ENCODE peak calls at places on chromosomes 2 and 18, in ten cellular contexts. G, D, R, C, K, W, H, A, E and V are unnamed samples.

GRCh38 chr18:50113726-50114125 is 81.2 kb downstream of the MYO5B start:
- DNase-seq in C (no peak), K (no peak), D (no peak), A (no peak), W (no peak), H (no peak), R (no peak), G (no peak), E (no peak), V (no peak)

GRCh38 chr2:233146194-233146593 is 86.1 kb downstream of the INPP5D start:
- DNase-seq in D (no peak), W (no peak), A (no peak), G (no peak), E (no peak), H (no peak), R (no peak), K (no peak), C (peak), V (peak)

GRCh38 chr2:149860276-149860921 is 272.8 kb upstream of the MMADHC start:
- DNase-seq in E (no peak), R (no peak), H (peak), W (no peak), D (no peak), K (no peak), G (no peak), C (no peak), A (no peak), V (no peak)

GRCh38 chr2:166881177-166881576 is 7.1 kb upstream of the XIRP2 start:
- DNase-seq in H (no peak), E (no peak), K (no peak), W (no peak), G (no peak), A (no peak), R (no peak), D (no peak), C (no peak), V (no peak)

GRCh38 chr2:10863837-10864236 is 47.9 kb upstream of the KCNF1 start:
- DNase-seq in W (no peak), C (no peak), D (no peak), H (no peak), A (no peak), R (peak), E (no peak), G (no peak), K (no peak), V (no peak)

GRCh38 chr18:79525556-79526467 is 130.1 kb downstream of the NFATC1 start:
- DNase-seq in E (peak), C (peak), H (peak), W (no peak), D (peak), A (no peak), K (no peak), G (peak), R (no peak), V (peak)

GRCh38 chr18:8835556-8835955 is 130.2 kb downstream of the MTCL1 start:
- DNase-seq in A (no peak), C (no peak), D (no peak), K (no peak), G (no peak), R (no peak), W (no peak), E (no peak), H (peak), V (no peak)

GRCh38 chr2:172084734-172085459 is 410 bp upstream of the DLX1 start:
- DNase-seq in R (peak), D (peak), G (peak), H (peak), K (peak), W (peak), E (no peak), A (no peak), C (peak), V (no peak)

GRCh38 chr18:36199691-36200295 is 12.5 kb downstream of the MOCOS start:
- DNase-seq in H (no peak), C (no peak), W (no peak), E (no peak), K (no peak), A (no peak), G (no peak), R (no peak), D (no peak), V (no peak)

GRCh38 chr18:23231340-23232021 is 96.2 kb downstream of the CABLES1 start:
- DNase-seq in H (peak), W (peak), A (peak), D (no peak), E (no peak), R (peak), K (no peak), G (no peak), C (no peak), V (peak)

GRCh38 chr2:51003345-51004192 is 28.4 kb downstream of the NRXN1 start:
- DNase-seq in D (no peak), W (no peak), G (no peak), K (no peak), E (no peak), A (no peak), C (no peak), H (no peak), R (no peak), V (no peak)

GRCh38 chr2:31945572-31945935 is 65.3 kb downstream of the MEMO1 start:
- DNase-seq in K (no peak), E (no peak), R (no peak), H (peak), C (no peak), D (no peak), A (no peak), W (no peak), G (no peak), V (no peak)

GRCh38 chr18:32355896-32356295 is 114.8 kb downstream of the GAREM1 start:
- DNase-seq in D (no peak), K (no peak), A (no peak), W (no peak), G (no peak), C (no peak), R (no peak), E (no peak), H (peak), V (no peak)

GRCh38 chr2:85071096-85071495 is 62.1 kb upstream of the TCF7L1 start:
- DNase-seq in D (no peak), W (no peak), G (no peak), E (no peak), A (no peak), C (no peak), K (no peak), H (peak), R (no peak), V (no peak)

GRCh38 chr2:86556508-86556907 is 6.7 kb downstream of the CHMP3 start:
- DNase-seq in H (no peak), E (no peak), W (no peak), D (no peak), G (no peak), K (no peak), A (no peak), C (no peak), R (no peak), V (no peak)

GRCh38 chr2:27753744-27754588 is 17.6 kb upstream of the MRPL33 start:
- DNase-seq in W (peak), H (peak), D (no peak), K (peak), A (peak), G (peak), C (peak), R (peak), E (peak), V (peak)

GRCh38 chr2:26238301-26238958 is 6.0 kb downstream of the HADHA start:
- DNase-seq in H (peak), G (no peak), C (no peak), A (no peak), E (no peak), K (no peak), R (no peak), W (no peak), D (no peak), V (no peak)

GRCh38 chr2:20455076-20455587 is 8.3 kb downstream of the RHOB start:
- DNase-seq in D (no peak), C (peak), H (no peak), K (no peak), R (no peak), G (peak), W (no peak), E (no peak), A (no peak), V (no peak)

GRCh38 chr18:79791141-79791972 is 6.4 kb upstream of the KCNG2 start:
- DNase-seq in G (no peak), A (no peak), W (no peak), K (no peak), E (peak), R (peak), D (no peak), C (peak), H (peak), V (no peak)

GRCh38 chr2:204544961-204545860 is at the start of gene PARD3B:
- DNase-seq in R (peak), W (no peak), K (peak), C (peak), A (no peak), G (peak), H (peak), D (peak), E (peak), V (peak)

GRCh38 chr2:8457620-8458255 is 224.1 kb upstream of the ID2 start:
- DNase-seq in A (no peak), H (no peak), G (peak), E (no peak), C (no peak), W (no peak), K (no peak), D (peak), R (no peak), V (peak)

GRCh38 chr2:123500988-123501387 is 524.1 kb upstream of the CNTNAP5 start:
- DNase-seq in R (no peak), C (no peak), G (no peak), W (no peak), D (no peak), A (no peak), E (no peak), H (peak), K (no peak), V (no peak)

GRCh38 chr2:142857247-142858154 is 20.0 kb upstream of the KYNU start:
- DNase-seq in D (peak), A (no peak), G (no peak), E (no peak), C (no peak), W (no peak), K (no peak), H (peak), R (peak), V (no peak)

GRCh38 chr18:37335337-37335736 is 230.3 kb downstream of the CELF4 start:
- DNase-seq in D (no peak), A (no peak), E (no peak), C (no peak), W (no peak), K (no peak), G (no peak), H (peak), R (no peak), V (no peak)

GRCh38 chr18:24584777-24585176 is 124.3 kb downstream of the HRH4 start:
- DNase-seq in C (no peak), E (no peak), H (no peak), W (no peak), R (no peak), G (no peak), K (no peak), A (no peak), D (no peak), V (no peak)

GRCh38 chr18:22332590-22332989 is 85.1 kb downstream of the CTAGE1 start:
- DNase-seq in H (no peak), A (no peak), D (no peak), C (no peak), E (no peak), K (no peak), R (no peak), W (no peak), G (peak), V (no peak)

GRCh38 chr2:127805491-127805890 is 5.5 kb downstream of the WDR33 start:
- DNase-seq in W (no peak), K (no peak), R (no peak), G (no peak), E (no peak), C (no peak), H (no peak), D (no peak), A (no peak), V (no peak)
- H3K4me3 ChIP-seq in W (peak), K (no peak), R (no peak), G (no peak), E (no peak), C (no peak), H (no peak), D (no peak), A (no peak), V (no peak)

GRCh38 chr2:237867465-237867864 is 8.0 kb downstream of the RAMP1 start:
- DNase-seq in K (no peak), G (peak), D (no peak), R (peak), W (no peak), C (peak), H (no peak), A (no peak), E (peak), V (no peak)

GRCh38 chr2:237870126-237870525 is 10.7 kb downstream of the RAMP1 start:
- DNase-seq in A (no peak), H (no peak), D (no peak), K (no peak), W (no peak), R (no peak), C (no peak), G (no peak), E (peak), V (peak)

GRCh38 chr2:237870754-237871651 is 11.6 kb downstream of the RAMP1 start:
- DNase-seq in D (no peak), C (peak), E (peak), H (no peak), K (no peak), A (no peak), R (no peak), G (no peak), W (no peak), V (no peak)

GRCh38 chr2:237869357-237870102 is 10.1 kb downstream of the RAMP1 start:
- DNase-seq in G (no peak), D (no peak), H (no peak), A (no peak), W (no peak), K (no peak), C (peak), R (no peak), E (peak), V (peak)

GRCh38 chr2:237868631-237869356 is 9.4 kb downstream of the RAMP1 start:
- DNase-seq in A (no peak), R (no peak), E (no peak), H (peak), D (no peak), G (no peak), C (no peak), W (no peak), K (no peak), V (no peak)
- H3K4me3 ChIP-seq in A (peak), R (no peak), E (no peak), H (no peak), D (no peak), G (no peak), C (no peak), W (no peak), K (no peak), V (no peak)

DNA sequence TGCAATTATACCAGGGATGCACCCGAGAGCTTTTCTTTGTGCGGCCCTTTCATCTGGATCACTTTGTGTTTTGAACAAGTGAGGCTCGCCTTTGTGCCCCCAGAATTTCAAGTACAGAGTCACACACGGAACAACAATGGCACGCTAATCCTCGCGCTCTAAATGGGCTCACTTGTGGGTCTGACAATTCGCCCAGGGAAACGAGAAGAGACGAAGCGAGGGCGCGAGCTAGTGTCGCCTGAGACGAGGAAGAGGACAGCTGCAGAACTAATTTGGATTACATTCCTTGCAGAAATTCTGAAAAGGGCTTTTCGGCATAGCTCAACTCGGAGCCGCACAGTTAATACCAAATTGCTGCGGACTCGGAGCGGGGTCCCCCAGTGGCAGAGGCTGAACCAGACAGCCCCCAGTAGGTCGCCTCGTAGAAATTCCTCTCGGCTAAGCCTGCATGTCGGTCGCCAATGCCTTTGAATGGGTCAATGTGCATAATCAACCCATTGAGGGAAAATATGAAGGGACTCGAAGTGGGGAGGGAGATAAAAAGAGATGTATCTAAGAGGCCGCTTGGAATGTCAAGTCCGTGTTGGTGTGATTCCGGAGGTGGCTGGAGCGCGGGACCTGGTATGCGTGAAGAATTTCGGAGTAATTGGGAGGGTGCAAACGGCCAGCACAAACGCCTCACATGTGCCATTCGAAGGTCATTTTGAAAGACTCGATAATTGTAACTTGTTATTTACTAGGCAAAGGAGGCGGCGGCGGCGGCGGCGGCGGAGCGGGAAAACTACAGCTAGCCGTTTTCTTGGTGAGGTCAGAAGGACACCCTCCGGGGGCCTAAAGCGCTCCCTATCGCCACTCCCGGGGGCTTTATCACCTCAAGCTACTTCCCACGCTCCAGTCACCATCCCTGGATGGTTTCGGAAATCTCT is 2.0 kb downstream of the ERBB4 start:
- DNase-seq in A (no peak), R (no peak), W (no peak), E (peak), K (peak), D (no peak), G (peak), H (no peak), C (peak), V (no peak)
- H3K4me3 ChIP-seq in A (peak), R (peak), W (no peak), E (peak), K (peak), D (peak), G (peak), H (peak), C (peak), V (peak)

DNA sequence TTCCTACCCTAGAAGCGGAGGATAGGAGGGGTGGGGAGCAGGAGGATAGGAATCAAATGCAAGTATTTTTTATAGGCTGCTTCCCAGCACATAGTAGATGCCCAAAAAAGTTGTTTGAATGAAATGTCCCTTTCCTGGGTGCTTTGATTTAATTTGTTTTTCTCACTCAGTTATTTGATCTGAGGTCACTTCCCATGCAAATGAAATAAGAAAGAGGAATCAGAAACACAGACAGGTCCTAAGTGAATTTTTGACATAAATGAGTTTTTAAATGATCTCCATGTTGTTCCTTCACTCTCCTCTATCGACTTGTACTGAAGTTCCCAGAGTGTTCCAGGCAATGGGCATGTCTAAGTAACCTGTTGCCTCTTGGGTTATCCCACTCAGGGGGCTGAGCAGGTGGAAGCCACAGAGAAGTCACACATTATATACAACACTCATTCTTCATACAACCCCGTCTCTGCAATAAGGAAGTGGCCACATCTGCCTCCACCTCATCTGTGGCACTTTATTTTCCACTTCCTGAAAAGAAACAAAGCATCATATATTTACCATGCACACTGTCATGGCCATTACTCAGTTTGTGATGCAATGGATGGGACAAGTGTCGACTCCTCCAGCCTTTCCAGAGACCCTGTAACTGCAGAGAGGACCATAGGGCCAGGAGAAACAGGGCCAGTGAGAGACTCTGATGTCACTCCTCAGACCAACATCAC is 81.9 kb upstream of the ZNF397 start:
- DNase-seq in H (no peak), D (no peak), G (no peak), W (no peak), R (no peak), C (no peak), E (no peak), K (no peak), A (no peak), V (no peak)
- H3K4me3 ChIP-seq in H (no peak), D (no peak), G (no peak), W (no peak), R (no peak), C (no peak), E (no peak), K (no peak), A (no peak), V (no peak)

DNA sequence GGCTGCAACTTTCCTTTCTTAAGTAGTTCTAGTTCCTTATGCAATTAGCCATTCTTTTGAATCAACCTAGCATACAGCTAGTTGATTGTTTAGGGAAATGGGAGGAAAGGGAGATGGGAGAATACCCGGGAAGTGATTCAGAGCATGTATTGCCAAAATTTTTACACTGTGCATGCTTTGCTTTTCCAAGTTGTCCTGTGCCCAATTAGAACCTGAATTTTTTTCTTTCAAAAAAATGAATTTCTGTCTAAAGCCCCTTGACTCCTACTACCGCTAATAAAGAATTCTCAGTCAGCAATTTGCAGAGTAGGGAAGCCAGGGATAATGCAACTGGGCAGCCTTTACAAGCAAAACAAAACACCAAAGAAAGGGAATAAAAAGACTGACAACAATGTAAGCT is 174.5 kb downstream of the ERBB4 start:
- DNase-seq in K (no peak), D (no peak), R (no peak), A (no peak), E (no peak), H (peak), G (no peak), W (no peak), C (no peak), V (no peak)
- H3K4me3 ChIP-seq in K (no peak), D (no peak), R (no peak), A (peak), E (no peak), H (no peak), G (no peak), W (no peak), C (no peak), V (no peak)

DNA sequence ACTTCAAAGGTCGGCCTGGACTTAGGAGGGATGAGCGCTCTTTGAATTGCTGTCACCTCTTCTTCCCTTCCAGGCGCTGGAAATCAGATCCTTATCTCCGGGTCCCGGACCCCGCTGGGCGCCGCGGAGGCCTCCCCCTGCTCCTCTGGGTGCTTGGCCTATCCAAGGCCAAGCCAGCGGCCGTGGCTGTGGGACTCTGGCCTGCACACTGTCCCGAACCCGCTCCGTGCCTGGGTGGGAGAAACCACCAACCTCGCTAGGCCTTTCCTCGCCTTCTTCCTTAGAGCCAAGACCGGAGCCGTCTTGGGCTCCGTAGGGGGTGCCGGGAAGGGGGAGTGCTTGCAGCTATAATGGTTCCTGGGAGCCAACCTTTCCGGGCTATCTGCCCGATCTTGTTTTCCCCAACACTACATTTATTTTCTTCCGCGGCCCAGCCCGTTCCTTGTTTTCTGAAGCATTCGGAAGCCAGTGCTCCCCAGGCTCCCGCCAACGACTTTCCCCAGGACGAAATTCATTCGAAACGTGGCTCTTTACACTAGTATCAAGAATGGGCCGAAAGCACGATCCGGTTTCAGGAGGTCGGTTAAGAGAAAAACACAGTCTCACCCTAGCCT is 2.4 kb downstream of the OSR1 start:
- DNase-seq in E (no peak), W (no peak), A (no peak), D (no peak), K (no peak), G (no peak), H (peak), C (no peak), R (no peak), V (no peak)
- H3K4me3 ChIP-seq in E (peak), W (no peak), A (peak), D (no peak), K (peak), G (peak), H (peak), C (no peak), R (no peak), V (peak)